ENCODE peak calls at places on chromosomes 1 and 21, in nine cellular contexts. J is left ventricle myocardium superior, F is tibial nerve, U is nucleus accumbens, O is AG09319, S is WTC11, M is H4, L is activated T-helper 1 cell treated with Interleukin-2 at 50 U/mL for 16 hours, P is fibroblast of gingiva. T is an unnamed sample.

GRCh38 chr1:41371630-41372599 is 10.7 kb downstream of the FOXO6 start:
- DNase-seq in J (peak; percentile 72), F (no peak), U (no peak), O (no peak), S (peak; percentile 87), M (peak; percentile 61), L (no peak), P (no peak), T (no peak)

GRCh38 chr1:30892671-30893073 is 15.9 kb downstream of the SDC3 start:
- DNase-seq in J (no peak), F (no peak), U (no peak), O (no peak), S (no peak), M (no peak), L (no peak), P (no peak), T (no peak)

GRCh38 chr1:3028531-3029282 is 7.4 kb downstream of the ACTRT2 start:
- DNase-seq in J (no peak), F (no peak), U (no peak), O (no peak), S (no peak), M (no peak), L (no peak), P (no peak), T (no peak)

GRCh38 chr1:245172829-245173228 is 18.0 kb downstream of the KIF26B start:
- DNase-seq in J (no peak), F (no peak), U (no peak), O (no peak), S (no peak), M (no peak), L (no peak), P (no peak), T (no peak)

GRCh38 chr1:20227704-20228103 is 41.4 kb upstream of the PLA2G2C start:
- DNase-seq in J (no peak), F (no peak), U (no peak), O (no peak), S (no peak), M (no peak), L (no peak), P (no peak), T (no peak)

GRCh38 chr1:197435224-197435623 is 167.2 kb downstream of the CRB1 start:
- DNase-seq in J (no peak), F (no peak), U (no peak), O (no peak), S (no peak), M (no peak), L (no peak), P (no peak), T (no peak)

GRCh38 chr1:81174052-81174451 is 626.7 kb upstream of the ADGRL2 start:
- DNase-seq in J (no peak), F (no peak), U (no peak), O (no peak), S (no peak), M (peak; percentile 56), L (no peak), P (no peak), T (no peak)

GRCh38 chr1:183355181-183355580 is 63.0 kb downstream of the NMNAT2 start:
- DNase-seq in J (no peak), F (no peak), U (no peak), O (no peak), S (no peak), M (no peak), L (no peak), P (no peak), T (no peak)

GRCh38 chr1:172180886-172181285 is 239.6 kb upstream of the C1orf105 start:
- DNase-seq in J (peak; percentile 66), F (peak; percentile 16), U (no peak), O (no peak), S (no peak), M (peak; percentile 20), L (no peak), P (peak; percentile 56), T (no peak)

GRCh38 chr1:7300893-7301292 is 470.2 kb upstream of the VAMP3 start:
- DNase-seq in J (no peak), F (no peak), U (no peak), O (no peak), S (no peak), M (peak; percentile 62), L (no peak), P (peak; percentile 64), T (peak; percentile 57)

GRCh38 chr1:172141351-172142000 is 279.0 kb upstream of the C1orf105 start:
- DNase-seq in J (no peak), F (no peak), U (no peak), O (no peak), S (no peak), M (no peak), L (no peak), P (no peak), T (no peak)

GRCh38 chr1:15741183-15741850 is 982 bp upstream of the TMEM82 start:
- DNase-seq in J (peak; percentile 87), F (peak; percentile 49), U (no peak), O (no peak), S (peak; percentile 93), M (peak; percentile 61), L (peak; percentile 47), P (peak; percentile 26), T (no peak)

GRCh38 chr1:150364231-150365003 is 470 bp downstream of the RPRD2 start:
- DNase-seq in J (peak; percentile 88), F (peak; percentile 50), U (peak; percentile 60), O (no peak), S (peak; percentile 80), M (peak; percentile 71), L (peak; percentile 76), P (peak; percentile 78), T (peak; percentile 93)

GRCh38 chr1:218480691-218481099 is 135.6 kb downstream of the TGFB2 start:
- DNase-seq in J (no peak), F (no peak), U (no peak), O (no peak), S (no peak), M (peak; percentile 73), L (no peak), P (peak; percentile 28), T (no peak)

GRCh38 chr1:112934562-112934952 is 21.4 kb downstream of the SLC16A1 start:
- DNase-seq in J (no peak), F (no peak), U (no peak), O (no peak), S (no peak), M (no peak), L (no peak), P (no peak), T (no peak)

GRCh38 chr21:37915941-37916794 is at the start of gene KCNJ6:
- DNase-seq in J (peak; percentile 49), F (no peak), U (no peak), O (no peak), S (peak; percentile 87), M (no peak), L (no peak), P (no peak), T (no peak)

GRCh38 chr1:119859647-119860046 is 36.7 kb downstream of the ADAM30 start:
- DNase-seq in J (no peak), F (no peak), U (no peak), O (no peak), S (no peak), M (peak; percentile 51), L (no peak), P (peak; percentile 55), T (peak; percentile 14)

GRCh38 chr1:183757061-183757460 is 47.9 kb upstream of the RGL1 start:
- DNase-seq in J (no peak), F (no peak), U (no peak), O (no peak), S (no peak), M (no peak), L (no peak), P (peak; percentile 58), T (no peak)

GRCh38 chr1:156616463-156616862 is 2.8 kb upstream of the HAPLN2 start:
- DNase-seq in J (peak; percentile 43), F (no peak), U (peak; percentile 45), O (no peak), S (no peak), M (peak; percentile 38), L (no peak), P (no peak), T (no peak)

GRCh38 chr1:18890704-18891103 is 11.7 kb downstream of the ALDH4A1 start:
- DNase-seq in J (no peak), F (no peak), U (no peak), O (no peak), S (no peak), M (no peak), L (no peak), P (peak; percentile 88), T (no peak)

GRCh38 chr1:161182214-161182613 is 4.9 kb upstream of the B4GALT3 start:
- DNase-seq in J (no peak), F (no peak), U (no peak), O (no peak), S (no peak), M (no peak), L (peak; percentile 41), P (no peak), T (no peak)

GRCh38 chr1:98005326-98006010 is 84.6 kb upstream of the DPYD start:
- DNase-seq in J (no peak), F (no peak), U (no peak), O (no peak), S (no peak), M (no peak), L (no peak), P (no peak), T (no peak)

GRCh38 chr1:206766251-206766856 is 4.2 kb upstream of the IL19 start:
- DNase-seq in J (peak; percentile 51), F (no peak), U (no peak), O (peak; percentile 19), S (no peak), M (peak; percentile 89), L (peak; percentile 44), P (no peak), T (no peak)

GRCh38 chr1:25714532-25714931 is 85.5 kb upstream of the SELENON start:
- DNase-seq in J (no peak), F (no peak), U (no peak), O (no peak), S (no peak), M (no peak), L (no peak), P (no peak), T (no peak)

GRCh38 chr1:112060266-112060665 is 70.8 kb upstream of the KCND3 start:
- DNase-seq in J (no peak), F (no peak), U (no peak), O (no peak), S (no peak), M (no peak), L (no peak), P (no peak), T (no peak)

GRCh38 chr1:64122588-64122987 is 80.8 kb upstream of the UBE2U start:
- DNase-seq in J (no peak), F (no peak), U (no peak), O (no peak), S (no peak), M (no peak), L (no peak), P (no peak), T (no peak)

GRCh38 chr1:70188522-70188921 is 16.9 kb downstream of the LRRC40 start:
- DNase-seq in J (no peak), F (no peak), U (no peak), O (no peak), S (no peak), M (no peak), L (no peak), P (no peak), T (no peak)

GRCh38 chr1:185049670-185050069 is 4.3 kb downstream of the RNF2 start:
- DNase-seq in J (no peak), F (no peak), U (no peak), O (no peak), S (no peak), M (no peak), L (no peak), P (no peak), T (no peak)

GRCh38 chr1:230030122-230030821 is 36.8 kb upstream of the GALNT2 start:
- DNase-seq in J (no peak), F (no peak), U (no peak), O (no peak), S (no peak), M (no peak), L (no peak), P (no peak), T (no peak)

GRCh38 chr21:33185852-33186251 is 43.9 kb upstream of the IFNAR2 start:
- DNase-seq in J (no peak), F (no peak), U (no peak), O (no peak), S (no peak), M (no peak), L (no peak), P (no peak), T (no peak)

T was measured in esophagus muscularis mucosa.